ENCODE peak calls at places on chromosomes 16 and 17, in seven cellular contexts. E is cardiac muscle cell, Z is pancreas, A is bronchial epithelial cell, S is Caco-2, Q is cardiac fibroblast, B is AG10803. I is an unnamed sample.

GRCh38 chr17:82826211-82826610 is 13.6 kb downstream of the ZNF750 start:
- DNase-seq in B (no peak), Z (no peak), A (no peak), S (no peak), Q (no peak), E (no peak), I (no peak)

GRCh38 chr17:61619953-61620352 is 28.9 kb upstream of the NACA2 start:
- DNase-seq in S (no peak), Z (no peak), Q (no peak), A (no peak), B (no peak), E (no peak), I (no peak)

GRCh38 chr16:15398618-15399316 is 3.2 kb downstream of the MPV17L start:
- DNase-seq in B (no peak), Q (no peak), S (peak), E (no peak), Z (no peak), A (no peak), I (no peak)

GRCh38 chr17:75683467-75684041 is 16.4 kb downstream of the SAP30BP start:
- DNase-seq in B (peak), E (no peak), S (peak), Q (no peak), Z (no peak), A (peak), I (peak)

GRCh38 chr16:88131966-88132365 is 180.7 kb downstream of the BANP start:
- DNase-seq in Q (no peak), E (no peak), S (no peak), Z (peak), A (no peak), B (no peak), I (no peak)

GRCh38 chr17:72151565-72152391 is 31.0 kb downstream of the SOX9 start:
- DNase-seq in S (peak), Q (peak), A (peak), B (peak), E (no peak), Z (peak), I (peak)

GRCh38 chr17:21019976-21020575 is 22.7 kb downstream of the USP22 start:
- DNase-seq in A (no peak), E (no peak), Z (no peak), Q (peak), S (no peak), B (peak), I (no peak)

GRCh38 chr16:65406933-65407332 is 285.1 kb upstream of the CDH11 start:
- DNase-seq in B (no peak), Q (peak), A (no peak), E (no peak), Z (no peak), S (no peak), I (no peak)

GRCh38 chr17:30290696-30291570 is 811 bp downstream of the BLMH start:
- DNase-seq in E (peak), Z (peak), B (peak), S (peak), A (peak), Q (peak), I (peak)

DNA sequence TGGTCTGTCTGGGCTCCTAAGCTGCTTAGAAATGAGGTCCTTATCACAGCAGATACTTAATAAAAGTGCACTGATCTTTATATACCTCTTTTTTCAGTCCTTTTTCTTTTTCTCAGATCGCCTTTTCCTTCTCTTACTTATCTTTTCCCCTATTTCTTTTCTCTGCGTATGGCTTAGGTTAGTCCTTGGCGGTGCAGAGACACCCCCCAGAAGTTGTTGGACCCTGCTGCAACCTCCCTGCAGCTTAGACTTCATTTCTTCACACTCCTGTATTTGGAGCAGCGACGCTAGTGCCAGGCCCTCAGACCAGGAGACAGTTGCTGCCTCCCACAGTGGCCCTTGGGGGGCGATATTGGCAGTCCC is 67.6 kb downstream of the CENPV start:
- DNase-seq in Q (no peak), S (no peak), Z (peak), B (no peak), E (no peak), A (no peak), I (no peak)
- TF ChIP-seq CTCF in Q (peak), S (peak), Z (no peak), B (peak), E (peak), A (peak), I (peak)

GRCh38 chr17:16552637-16553045 is 16.4 kb downstream of the ZNF287 start:
- DNase-seq in B (no peak), A (no peak), Q (no peak), S (no peak), Z (no peak), E (no peak), I (no peak)
- H3K4me3 ChIP-seq in B (no peak), A (no peak), Q (no peak), S (no peak), Z (no peak), E (no peak), I (no peak)

GRCh38 chr17:5785867-5786509 is 201.7 kb upstream of the NLRP1 start:
- DNase-seq in S (no peak), A (peak), E (no peak), B (peak), Z (no peak), Q (no peak), I (peak)
- TF ChIP-seq CTCF in S (no peak), A (no peak), E (no peak), B (peak), Z (no peak), Q (peak), I (no peak)

GRCh38 chr17:54839022-54839806 is 61.4 kb upstream of the TOM1L1 start:
- DNase-seq in Z (no peak), B (no peak), A (no peak), S (no peak), E (no peak), Q (no peak), I (no peak)

GRCh38 chr17:54836723-54837462 is 63.8 kb upstream of the TOM1L1 start:
- DNase-seq in S (no peak), A (no peak), B (no peak), Q (no peak), E (no peak), Z (peak), I (no peak)

GRCh38 chr17:54844262-54844661 is 56.4 kb upstream of the TOM1L1 start:
- DNase-seq in B (no peak), Q (no peak), A (no peak), Z (no peak), E (no peak), S (no peak), I (no peak)

GRCh38 chr17:54840885-54841614 is 59.6 kb upstream of the TOM1L1 start:
- DNase-seq in S (no peak), Z (no peak), A (no peak), B (no peak), E (no peak), Q (no peak), I (no peak)
- H3K4me3 ChIP-seq in S (no peak), Z (no peak), A (no peak), B (no peak), E (no peak), Q (no peak), I (no peak)

GRCh38 chr16:50428116-50428515 is 59.3 kb upstream of the BRD7 start:
- DNase-seq in B (peak), S (no peak), Q (no peak), A (peak), Z (no peak), E (no peak), I (no peak)
- TF ChIP-seq CTCF in B (no peak), S (no peak), Q (no peak), A (no peak), Z (no peak), E (no peak), I (no peak)

GRCh38 chr16:67966549-67967182 is 1.8 kb downstream of the SLC12A4 start:
- DNase-seq in E (no peak), B (peak), A (peak), Z (peak), S (peak), Q (peak), I (peak)
- H3K4me3 ChIP-seq in E (no peak), B (peak), A (peak), Z (no peak), S (peak), Q (peak), I (peak)

GRCh38 chr16:56357765-56358322 is 67.5 kb downstream of the AMFR start:
- DNase-seq in E (no peak), Z (peak), B (no peak), S (peak), Q (no peak), A (no peak), I (no peak)
- TF ChIP-seq CTCF in E (no peak), Z (no peak), B (no peak), S (peak), Q (no peak), A (peak), I (no peak)

GRCh38 chr16:58931436-58931835 is 197.3 kb upstream of the GOT2 start:
- DNase-seq in A (no peak), S (no peak), Q (no peak), B (peak), E (no peak), Z (no peak), I (no peak)
- H3K4me3 ChIP-seq in A (no peak), S (no peak), Q (no peak), B (no peak), E (no peak), Z (no peak), I (no peak)

DNA sequence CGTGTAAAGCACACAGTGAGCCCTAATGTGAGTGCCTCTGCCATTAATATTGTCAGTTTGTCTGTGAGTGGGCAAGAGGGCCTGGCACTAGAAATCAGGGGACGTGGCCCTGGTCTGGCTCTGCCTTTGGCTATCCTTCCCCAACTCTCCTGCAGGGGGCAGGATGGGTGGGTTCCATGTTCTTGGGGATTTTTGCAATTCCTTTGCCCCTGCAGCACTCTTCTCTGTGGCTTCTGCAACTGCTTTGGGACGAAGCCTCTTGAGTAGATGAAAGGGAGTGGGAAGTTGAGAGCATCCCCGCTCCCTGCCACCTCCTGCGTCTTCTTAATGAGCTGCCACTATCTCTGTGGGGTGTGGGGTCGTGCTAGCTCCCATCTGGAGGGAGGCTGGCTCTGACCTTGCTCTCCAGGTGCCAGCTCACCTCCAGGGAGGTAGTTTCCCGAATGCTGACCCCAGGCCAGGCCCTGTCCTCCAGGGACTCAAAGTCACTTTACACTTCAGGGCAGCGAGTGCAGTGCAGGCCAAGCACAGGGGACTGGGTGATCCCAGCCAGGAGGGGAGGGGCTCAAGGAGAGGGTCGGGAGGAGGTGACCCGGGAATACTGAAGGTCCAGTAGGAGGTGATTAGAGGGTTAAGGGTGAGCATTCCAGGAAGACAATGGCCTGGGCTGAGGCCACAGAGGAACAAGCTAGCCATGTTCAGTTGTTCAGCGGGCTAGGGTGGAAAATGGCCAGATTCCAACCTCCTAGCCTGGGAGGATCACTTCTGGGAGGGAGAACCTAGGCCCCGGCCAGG is 121.0 kb upstream of the NLRP1 start:
- DNase-seq in Q (peak), A (no peak), S (no peak), B (peak), E (peak), Z (peak), I (no peak)
- TF ChIP-seq CTCF in Q (peak), A (peak), S (no peak), B (peak), E (peak), Z (no peak), I (peak)

GRCh38 chr16:81470796-81471636 is 26.4 kb downstream of the CMIP start:
- DNase-seq in Z (peak), E (no peak), B (no peak), S (no peak), A (no peak), Q (no peak), I (no peak)
- H3K4me3 ChIP-seq in Z (no peak), E (no peak), B (no peak), S (no peak), A (no peak), Q (no peak), I (no peak)

I was measured in fibroblast of villous mesenchyme.